ENCODE peak calls at places on chromosome 13, in nine cellular contexts. W is cardiac fibroblast; L is tibial nerve; G is astrocyte; Z is Caco-2; I is A549; H is brain microvascular endothelial cell; E is dorsolateral prefrontal cortex; C is CD8-positive, alpha-beta T cell. N is an unnamed sample.

GRCh38 chr13:112159575-112160547 is 92.9 kb downstream of the SOX1 start:
- DNase-seq in W (no peak), L (no peak), G (no peak), Z (peak), I (no peak), H (no peak), E (no peak), C (no peak), N (no peak)

GRCh38 chr13:27789153-27789494 is 3.2 kb upstream of the GSX1 start:
- DNase-seq in W (no peak), L (no peak), G (no peak), Z (no peak), I (no peak), H (no peak), E (no peak), C (no peak), N (no peak)

GRCh38 chr13:42395066-42395821 is 123.3 kb downstream of the AKAP11 start:
- DNase-seq in W (no peak), L (no peak), G (no peak), Z (no peak), I (no peak), H (no peak), E (no peak), C (peak), N (no peak)

GRCh38 chr13:37175996-37176395 is 70.5 kb upstream of the CSNK1A1L start:
- DNase-seq in W (peak), L (no peak), G (peak), Z (no peak), I (no peak), H (peak), E (no peak), C (no peak), N (no peak)

GRCh38 chr13:101416181-101417042 is at the start of gene NALCN:
- DNase-seq in W (no peak), L (no peak), G (peak), Z (no peak), I (peak), H (no peak), E (peak), C (no peak), N (no peak)

GRCh38 chr13:94344126-94344863 is 135.2 kb downstream of the DCT start:
- DNase-seq in W (peak), L (no peak), G (peak), Z (no peak), I (no peak), H (peak), E (no peak), C (no peak), N (peak)

GRCh38 chr13:94967183-94968039 is 255.1 kb upstream of the SOX21 start:
- DNase-seq in W (peak), L (no peak), G (no peak), Z (no peak), I (peak), H (no peak), E (no peak), C (no peak), N (peak)

GRCh38 chr13:51262501-51263211 is 40.5 kb downstream of the FAM124A start:
- DNase-seq in W (no peak), L (no peak), G (no peak), Z (peak), I (no peak), H (no peak), E (no peak), C (no peak), N (peak)

GRCh38 chr13:113722921-113723320 is 36.1 kb upstream of the TMEM255B start:
- DNase-seq in W (no peak), L (no peak), G (no peak), Z (no peak), I (no peak), H (no peak), E (no peak), C (no peak), N (no peak)

GRCh38 chr13:20198781-20199180 is 6.0 kb upstream of the GJB2 start:
- DNase-seq in W (no peak), L (no peak), G (peak), Z (no peak), I (no peak), H (no peak), E (no peak), C (no peak), N (no peak)

GRCh38 chr13:27635256-27635655 is 13.6 kb downstream of the POLR1D start:
- DNase-seq in W (no peak), L (no peak), G (no peak), Z (no peak), I (no peak), H (no peak), E (no peak), C (no peak), N (no peak)

GRCh38 chr13:27300941-27301586 is 30.4 kb downstream of the RASL11A start:
- DNase-seq in W (no peak), L (no peak), G (no peak), Z (no peak), I (no peak), H (no peak), E (no peak), C (peak), N (no peak)

GRCh38 chr13:80473695-80474094 is 132.8 kb upstream of the SPRY2 start:
- DNase-seq in W (peak), L (no peak), G (peak), Z (no peak), I (peak), H (peak), E (no peak), C (no peak), N (no peak)

GRCh38 chr13:79869326-79869725 is 388.4 kb downstream of the NDFIP2 start:
- DNase-seq in W (no peak), L (no peak), G (peak), Z (peak), I (peak), H (peak), E (no peak), C (no peak), N (no peak)

GRCh38 chr13:30153871-30154426 is 153.4 kb downstream of the KATNAL1 start:
- DNase-seq in W (no peak), L (no peak), G (no peak), Z (peak), I (no peak), H (no peak), E (peak), C (no peak), N (peak)

GRCh38 chr13:30789360-30789862 is 54.1 kb downstream of the ALOX5AP start:
- DNase-seq in W (no peak), L (no peak), G (no peak), Z (no peak), I (no peak), H (no peak), E (no peak), C (peak), N (no peak)

GRCh38 chr13:80655778-80656518 is 315.0 kb upstream of the SPRY2 start:
- DNase-seq in W (no peak), L (no peak), G (no peak), Z (no peak), I (no peak), H (no peak), E (no peak), C (no peak), N (no peak)

GRCh38 chr13:113305208-113305607 is 8.2 kb downstream of the LAMP1 start:
- DNase-seq in W (no peak), L (no peak), G (peak), Z (no peak), I (no peak), H (peak), E (no peak), C (no peak), N (no peak)

GRCh38 chr13:80341771-80342271 is 895 bp upstream of the SPRY2 start:
- DNase-seq in W (peak), L (no peak), G (peak), Z (peak), I (peak), H (peak), E (peak), C (no peak), N (no peak)

GRCh38 chr13:112849500-112849899 is 119.5 kb upstream of the MCF2L start:
- DNase-seq in W (no peak), L (no peak), G (peak), Z (no peak), I (no peak), H (no peak), E (no peak), C (no peak), N (no peak)

GRCh38 chr13:39394811-39395685 is 207.9 kb downstream of the LHFPL6 start:
- DNase-seq in W (peak), L (no peak), G (no peak), Z (no peak), I (no peak), H (no peak), E (no peak), C (no peak), N (no peak)

GRCh38 chr13:67314405-67314804 is 84.3 kb upstream of the PCDH9 start:
- DNase-seq in W (no peak), L (no peak), G (no peak), Z (no peak), I (no peak), H (no peak), E (no peak), C (no peak), N (no peak)

GRCh38 chr13:78593652-78594494 is 9.5 kb downstream of the POU4F1 start:
- DNase-seq in W (no peak), L (no peak), G (no peak), Z (no peak), I (no peak), H (no peak), E (no peak), C (no peak), N (no peak)

GRCh38 chr13:103799028-103799427 is 732.8 kb upstream of the SLC10A2 start:
- DNase-seq in W (no peak), L (no peak), G (no peak), Z (no peak), I (no peak), H (no peak), E (no peak), C (no peak), N (no peak)

GRCh38 chr13:35817642-35818576 is 313.3 kb downstream of the DCLK1 start:
- DNase-seq in W (no peak), L (no peak), G (no peak), Z (no peak), I (no peak), H (no peak), E (no peak), C (no peak), N (no peak)

GRCh38 chr13:27954406-27954851 is 14.7 kb downstream of the CDX2 start:
- DNase-seq in W (peak), L (no peak), G (no peak), Z (peak), I (peak), H (no peak), E (no peak), C (no peak), N (peak)

GRCh38 chr13:36981156-36981743 is 17.9 kb downstream of the ALG5 start:
- DNase-seq in W (peak), L (no peak), G (peak), Z (no peak), I (peak), H (no peak), E (no peak), C (no peak), N (peak)

GRCh38 chr13:112979406-112979902 is 10.4 kb downstream of the MCF2L start:
- DNase-seq in W (no peak), L (no peak), G (no peak), Z (no peak), I (no peak), H (no peak), E (no peak), C (no peak), N (no peak)

GRCh38 chr13:112879283-112879833 is 89.7 kb upstream of the MCF2L start:
- DNase-seq in W (peak), L (no peak), G (no peak), Z (no peak), I (no peak), H (no peak), E (no peak), C (no peak), N (no peak)

GRCh38 chr13:39257642-39258041 is 219.4 kb downstream of the NHLRC3 start:
- DNase-seq in W (no peak), L (no peak), G (no peak), Z (no peak), I (no peak), H (no peak), E (no peak), C (no peak), N (no peak)

GRCh38 chr13:99307648-99308339 is 595 bp upstream of the GPR183 start:
- DNase-seq in W (peak), L (no peak), G (peak), Z (no peak), I (peak), H (peak), E (no peak), C (no peak), N (peak)

GRCh38 chr13:79245937-79246574 is 160.0 kb downstream of the RBM26 start:
- DNase-seq in W (no peak), L (no peak), G (no peak), Z (no peak), I (no peak), H (no peak), E (no peak), C (no peak), N (peak)

GRCh38 chr13:99416411-99417121 is 84.7 kb upstream of the TM9SF2 start:
- DNase-seq in W (no peak), L (no peak), G (no peak), Z (no peak), I (no peak), H (no peak), E (no peak), C (peak), N (no peak)

GRCh38 chr13:24307211-24308067 is 1.9 kb upstream of the C1QTNF9 start:
- DNase-seq in W (peak), L (no peak), G (no peak), Z (peak), I (peak), H (no peak), E (no peak), C (no peak), N (no peak)

GRCh38 chr13:112890316-112891131 is 78.5 kb upstream of the MCF2L start:
- DNase-seq in W (no peak), L (no peak), G (no peak), Z (no peak), I (no peak), H (no peak), E (no peak), C (no peak), N (no peak)

GRCh38 chr13:23380534-23380933 is 53.0 kb downstream of the SACS start:
- DNase-seq in W (peak), L (no peak), G (no peak), Z (no peak), I (no peak), H (no peak), E (no peak), C (no peak), N (no peak)

GRCh38 chr13:43874512-43875092 is 4.9 kb downstream of the CCDC122 start:
- DNase-seq in W (peak), L (no peak), G (no peak), Z (peak), I (no peak), H (no peak), E (no peak), C (no peak), N (peak)

GRCh38 chr13:37960427-37960826 is 90.9 kb upstream of the TRPC4 start:
- DNase-seq in W (peak), L (no peak), G (no peak), Z (peak), I (no peak), H (no peak), E (no peak), C (no peak), N (no peak)

GRCh38 chr13:113457510-113457909 is 4.2 kb upstream of the ADPRHL1 start:
- DNase-seq in W (no peak), L (no peak), G (no peak), Z (no peak), I (no peak), H (no peak), E (no peak), C (no peak), N (no peak)

DNA sequence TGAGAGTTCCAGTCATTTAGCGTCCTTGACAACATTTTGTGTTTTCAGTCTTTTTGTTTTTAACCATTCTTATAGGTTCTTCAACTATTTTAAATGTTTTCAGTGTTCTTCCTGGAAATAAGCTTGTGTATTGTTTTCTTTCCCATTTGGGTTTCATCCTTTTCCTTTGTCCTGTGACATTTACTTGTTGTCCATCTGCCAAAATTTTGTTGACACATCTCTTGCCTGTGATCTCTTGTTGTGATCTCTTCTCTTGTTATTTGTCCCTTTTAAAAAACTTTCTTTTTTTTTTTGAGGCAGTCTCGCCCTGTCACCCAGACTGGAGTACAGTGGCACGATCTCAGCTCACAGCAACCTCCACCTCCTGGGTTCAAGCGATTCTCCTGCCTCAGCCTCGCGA is 96.5 kb downstream of the PDS5B start:
- DNase-seq in W (no peak), L (no peak), G (no peak), Z (no peak), I (no peak), H (no peak), E (no peak), C (no peak), N (no peak)
- TF ChIP-seq CTCF in W (no peak), L (no peak), G (no peak), Z (no peak), I (no peak), H (no peak), E (no peak), C (no peak), N (no peak)

DNA sequence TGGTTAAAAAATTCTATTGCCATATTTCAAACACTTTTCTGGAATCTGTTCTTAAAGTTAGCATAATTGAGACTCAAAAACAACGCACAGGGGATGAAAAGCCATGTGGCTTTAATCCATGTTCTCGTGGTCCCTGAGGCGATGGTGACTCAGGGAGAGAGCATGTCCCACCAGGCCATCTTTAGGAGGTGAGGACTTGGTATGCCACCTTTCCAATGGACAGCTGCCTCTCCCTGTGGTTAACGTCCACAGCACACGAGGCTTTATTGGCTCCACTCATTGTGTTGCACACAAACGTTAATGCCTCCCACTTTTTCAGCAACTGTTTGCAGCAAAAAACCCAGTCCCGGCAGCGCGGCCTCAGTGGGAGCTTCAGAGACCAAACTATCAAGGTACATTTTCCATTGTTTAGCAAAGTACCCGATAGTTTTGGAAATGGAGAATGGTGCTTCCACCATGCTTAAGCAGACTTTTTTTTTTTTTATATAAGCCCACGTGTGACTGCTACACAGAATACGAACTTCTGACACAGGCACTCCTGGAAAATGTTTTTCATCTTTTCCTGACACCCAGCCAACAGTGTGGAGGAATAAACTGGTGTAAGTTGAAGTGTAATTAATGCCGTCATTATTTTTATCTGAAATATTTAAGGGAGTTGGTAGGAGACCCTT is 51.2 kb downstream of the EFNB2 start:
- DNase-seq in W (no peak), L (no peak), G (no peak), Z (no peak), I (no peak), H (no peak), E (no peak), C (no peak), N (no peak)
- H3K4me3 ChIP-seq in W (no peak), L (no peak), G (no peak), Z (no peak), I (no peak), H (no peak), E (no peak), C (no peak), N (no peak)

DNA sequence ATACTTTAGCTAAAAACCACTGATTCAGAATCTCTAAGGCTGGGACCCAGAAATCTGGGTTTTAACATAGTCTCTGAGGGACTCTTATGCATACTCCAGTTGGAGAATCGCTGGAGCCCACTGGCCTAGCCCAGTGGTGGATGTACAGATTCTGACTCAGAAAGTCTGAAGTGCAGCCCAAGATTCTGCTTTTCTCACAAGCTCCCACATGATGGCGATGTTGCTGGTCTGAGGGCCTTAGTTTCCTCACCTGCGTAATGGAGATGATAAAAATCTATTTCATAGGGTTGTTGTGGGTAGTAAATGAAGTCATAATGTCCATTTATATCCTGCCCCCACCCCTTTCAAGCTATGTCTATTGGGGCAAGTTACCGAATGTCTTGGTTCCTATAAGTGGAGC is 7.7 kb upstream of the CDADC1 start:
- DNase-seq in W (peak), L (no peak), G (peak), Z (peak), I (peak), H (peak), E (no peak), C (no peak), N (peak)
- TF ChIP-seq CTCF in W (peak), L (peak), G (peak), Z (peak), I (peak), H (peak), E (peak), C (peak), N (peak)

GRCh38 chr13:48653074-48654054 is at the start of gene CYSLTR2:
- DNase-seq in W (peak), L (no peak), G (peak), Z (no peak), I (peak), H (peak), E (no peak), C (no peak), N (peak)
- H3K4me3 ChIP-seq in W (no peak), L (peak), G (no peak), Z (no peak), I (no peak), H (no peak), E (no peak), C (peak), N (no peak)

GRCh38 chr13:107545946-107546502 is 669.3 kb downstream of the LIG4 start:
- DNase-seq in W (no peak), L (no peak), G (no peak), Z (no peak), I (no peak), H (no peak), E (no peak), C (no peak), N (no peak)

GRCh38 chr13:107553838-107554237 is 661.5 kb downstream of the LIG4 start:
- DNase-seq in W (peak), L (no peak), G (no peak), Z (no peak), I (no peak), H (peak), E (no peak), C (no peak), N (no peak)

GRCh38 chr13:107554355-107554905 is 660.9 kb downstream of the LIG4 start:
- DNase-seq in W (no peak), L (no peak), G (no peak), Z (no peak), I (no peak), H (no peak), E (no peak), C (no peak), N (no peak)

GRCh38 chr13:107551521-107551920 is 663.8 kb downstream of the LIG4 start:
- DNase-seq in W (no peak), L (no peak), G (no peak), Z (no peak), I (no peak), H (no peak), E (no peak), C (no peak), N (no peak)
- TF ChIP-seq CTCF in W (no peak), L (no peak), G (no peak), Z (no peak), I (no peak), H (no peak), E (no peak), C (no peak), N (no peak)

DNA sequence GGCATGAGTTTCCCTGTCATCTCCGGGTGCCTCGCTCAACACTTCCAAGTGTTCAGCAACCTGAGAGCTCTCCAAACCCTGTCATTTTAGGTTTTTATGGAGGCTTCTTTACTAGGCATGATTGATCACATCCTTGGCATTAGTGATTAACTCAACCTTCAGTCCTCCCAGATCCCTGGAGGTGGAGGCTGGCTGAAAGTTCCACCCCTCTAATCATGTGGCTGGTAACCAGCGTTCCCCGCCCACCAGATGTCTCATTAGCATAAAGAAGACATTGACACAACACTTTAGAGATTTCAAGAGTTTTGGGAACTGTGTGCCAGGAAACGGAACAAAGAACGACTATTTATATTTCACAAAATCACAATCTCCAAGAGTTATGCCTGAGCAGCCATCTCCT is 71.1 kb upstream of the RGCC start:
- DNase-seq in W (no peak), L (no peak), G (no peak), Z (no peak), I (no peak), H (no peak), E (no peak), C (no peak), N (no peak)
- H3K4me3 ChIP-seq in W (no peak), L (no peak), G (no peak), Z (no peak), I (no peak), H (no peak), E (no peak), C (no peak), N (no peak)

GRCh38 chr13:62626771-62627170 is 1211.1 kb upstream of the PCDH20 start:
- DNase-seq in W (no peak), L (no peak), G (no peak), Z (peak), I (peak), H (no peak), E (no peak), C (no peak), N (peak)
- TF ChIP-seq CTCF in W (no peak), L (no peak), G (no peak), Z (peak), I (peak), H (peak), E (no peak), C (no peak), N (peak)